ENCODE peak calls at places on chromosomes 16 and 17, in seven cellular contexts. C is right atrium auricular region, U is neural crest cell, W is A549, Q is heart left ventricle, A is AG09319, Y is left ventricle myocardium inferior. P is an unnamed sample.

GRCh38 chr16:23905027-23905426 is 69.2 kb downstream of the PRKCB start:
- DNase-seq in C (no peak), U (no peak), W (peak), Q (peak), A (no peak), Y (peak), P (peak)

GRCh38 chr17:7466644-7467341 is 12.6 kb downstream of the ZBTB4 start:
- DNase-seq in C (peak), U (no peak), W (no peak), Q (peak), A (no peak), Y (peak), P (peak)

GRCh38 chr16:82810077-82810476 is 183.3 kb downstream of the CDH13 start:
- DNase-seq in C (no peak), U (no peak), W (no peak), Q (no peak), A (no peak), Y (no peak), P (no peak)

GRCh38 chr17:14510136-14510535 is 209.3 kb downstream of the HS3ST3B1 start:
- DNase-seq in C (no peak), U (no peak), W (no peak), Q (no peak), A (peak), Y (no peak), P (no peak)

GRCh38 chr17:30808785-30809286 is 15.7 kb downstream of the CRLF3 start:
- DNase-seq in C (no peak), U (no peak), W (no peak), Q (no peak), A (no peak), Y (no peak), P (no peak)

GRCh38 chr17:48375356-48375755 is 54.7 kb downstream of the SKAP1 start:
- DNase-seq in C (no peak), U (no peak), W (no peak), Q (no peak), A (no peak), Y (no peak), P (no peak)

GRCh38 chr16:9199751-9200150 is 108.3 kb downstream of the HAPSTR1 start:
- DNase-seq in C (no peak), U (no peak), W (no peak), Q (no peak), A (no peak), Y (no peak), P (no peak)

GRCh38 chr17:48310748-48311213 is 119.2 kb downstream of the SKAP1 start:
- DNase-seq in C (no peak), U (no peak), W (no peak), Q (no peak), A (no peak), Y (no peak), P (no peak)

GRCh38 chr17:4101127-4101798 is 41.6 kb downstream of the ZZEF1 start:
- DNase-seq in C (no peak), U (no peak), W (peak), Q (no peak), A (no peak), Y (no peak), P (no peak)

GRCh38 chr17:67293251-67294203 is 48.5 kb upstream of the HELZ start:
- DNase-seq in C (peak), U (peak), W (peak), Q (peak), A (peak), Y (peak), P (no peak)

GRCh38 chr16:49556252-49557069 is 182.9 kb downstream of the C16orf78 start:
- DNase-seq in C (no peak), U (peak), W (peak), Q (no peak), A (no peak), Y (no peak), P (no peak)

GRCh38 chr17:65633146-65633881 is 71.9 kb upstream of the AXIN2 start:
- DNase-seq in C (no peak), U (no peak), W (no peak), Q (no peak), A (no peak), Y (no peak), P (no peak)

GRCh38 chr16:74563828-74564263 is 43.1 kb downstream of the GLG1 start:
- DNase-seq in C (peak), U (no peak), W (peak), Q (no peak), A (no peak), Y (no peak), P (peak)

DNA sequence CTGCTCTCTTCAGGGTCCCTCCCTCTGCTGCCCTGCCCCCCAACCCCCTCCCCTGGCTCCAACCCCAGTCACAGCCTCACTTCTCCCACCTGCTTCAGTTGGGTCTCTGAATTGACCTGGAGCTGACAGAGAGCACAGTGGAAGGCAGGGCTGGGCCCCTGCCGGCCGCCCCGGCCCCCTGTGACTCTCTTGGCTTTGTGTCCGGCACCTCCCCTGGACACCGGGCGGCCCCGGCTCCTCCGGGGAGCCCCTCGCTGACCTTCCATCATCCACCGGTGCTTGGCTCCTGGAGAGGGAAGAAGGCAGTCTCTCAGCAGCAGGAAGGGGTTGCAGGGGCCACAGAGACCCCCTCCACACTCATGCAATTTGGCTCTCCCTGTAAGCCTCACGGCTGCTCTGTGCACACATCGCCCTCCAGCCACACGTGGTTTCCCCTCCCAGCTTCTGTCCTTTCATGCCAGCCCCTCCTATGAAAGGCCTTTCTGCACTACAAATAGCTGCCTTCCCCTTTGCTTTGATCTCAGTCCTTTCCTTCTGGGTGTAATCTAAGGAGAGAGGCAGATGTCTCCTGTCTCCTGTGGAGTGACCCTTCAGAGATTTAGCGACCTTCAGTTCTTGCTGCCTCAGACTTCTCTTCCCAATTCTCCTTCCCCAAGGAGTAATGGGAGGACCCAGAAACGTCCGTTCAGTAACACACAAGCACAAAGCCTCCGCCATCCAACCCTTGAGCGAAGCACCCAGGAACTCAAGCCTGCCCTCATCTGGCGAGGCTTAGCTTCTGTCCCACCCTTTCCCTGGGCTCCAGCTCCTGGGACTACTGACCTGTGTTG is 8.3 kb downstream of the NKIRAS2 start:
- DNase-seq in C (no peak), U (no peak), W (peak), Q (no peak), A (no peak), Y (no peak), P (no peak)
- TF ChIP-seq CTCF in C (no peak), U (peak), W (peak), Q (no peak), A (peak), Y (no peak), P (peak)

GRCh38 chr16:11871193-11871592 is 19.9 kb upstream of the RSL1D1 start:
- DNase-seq in C (no peak), U (no peak), W (peak), Q (no peak), A (no peak), Y (no peak), P (no peak)
- TF ChIP-seq CTCF in C (peak), U (no peak), W (peak), Q (peak), A (peak), Y (peak), P (peak)

GRCh38 chr16:3115561-3115960 is 3.2 kb downstream of the ZNF205 start:
- DNase-seq in C (no peak), U (no peak), W (no peak), Q (no peak), A (no peak), Y (no peak), P (no peak)
- TF ChIP-seq CTCF in C (no peak), U (no peak), W (no peak), Q (no peak), A (no peak), Y (no peak), P (peak)

GRCh38 chr17:38752119-38752929 is at the start of gene PSMB3:
- DNase-seq in C (peak), U (peak), W (peak), Q (peak), A (peak), Y (peak), P (peak)
- TF ChIP-seq CTCF in C (no peak), U (no peak), W (no peak), Q (no peak), A (no peak), Y (no peak), P (no peak)

GRCh38 chr16:27326251-27326650 is 12.5 kb downstream of the IL4R start:
- DNase-seq in C (no peak), U (no peak), W (no peak), Q (no peak), A (no peak), Y (no peak), P (no peak)

GRCh38 chr16:27327586-27327915 is 13.8 kb downstream of the IL4R start:
- DNase-seq in C (no peak), U (no peak), W (no peak), Q (no peak), A (no peak), Y (no peak), P (no peak)

GRCh38 chr16:27328937-27329336 is 15.2 kb downstream of the IL4R start:
- DNase-seq in C (no peak), U (no peak), W (no peak), Q (no peak), A (no peak), Y (no peak), P (no peak)

GRCh38 chr16:27325736-27326135 is 12.0 kb downstream of the IL4R start:
- DNase-seq in C (no peak), U (no peak), W (no peak), Q (no peak), A (no peak), Y (no peak), P (no peak)

DNA sequence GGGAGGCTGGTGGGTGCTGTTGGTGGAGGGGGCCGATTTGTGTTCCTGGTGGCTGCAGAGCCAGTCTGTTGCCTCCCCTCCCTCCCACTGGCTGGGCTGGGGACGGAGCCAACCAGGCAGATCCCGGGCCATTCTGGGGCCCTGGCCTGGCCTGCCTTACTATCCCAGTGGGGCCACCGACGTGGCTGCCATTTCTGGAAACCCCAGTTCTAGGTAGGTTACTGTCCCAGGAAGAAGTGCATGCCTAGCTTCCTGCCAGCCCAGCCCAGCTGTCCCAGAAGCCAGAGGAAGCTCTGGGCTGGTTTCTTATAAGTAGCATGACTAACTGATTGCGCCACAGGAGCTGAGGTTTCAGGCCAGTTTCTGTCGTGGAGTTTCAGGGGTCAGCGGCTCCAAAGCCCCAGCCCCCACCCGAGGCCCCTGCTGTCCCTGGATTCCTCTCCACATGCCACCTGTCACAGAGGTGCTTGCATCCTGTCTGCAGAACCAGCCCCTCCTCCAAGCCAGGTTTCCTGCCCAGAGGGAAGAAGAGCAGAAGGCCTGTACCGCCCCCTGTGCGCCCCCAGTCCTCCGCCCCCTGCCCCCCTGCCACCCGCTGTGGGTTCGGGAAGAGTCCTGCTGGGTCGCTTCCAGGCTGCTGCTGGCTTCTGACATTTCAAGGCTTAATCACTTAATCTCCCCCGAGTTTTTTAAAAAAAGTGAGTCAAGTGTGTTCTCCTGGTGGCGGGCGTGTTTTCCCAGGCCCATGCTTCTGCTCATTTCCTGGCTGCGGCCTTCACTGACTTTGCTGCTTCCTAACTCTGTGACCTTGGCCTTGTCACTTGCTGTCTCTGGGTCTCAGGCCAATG is 13.2 kb downstream of the IL4R start:
- DNase-seq in C (peak), U (no peak), W (peak), Q (peak), A (peak), Y (peak), P (peak)
- TF ChIP-seq CTCF in C (peak), U (no peak), W (no peak), Q (no peak), A (no peak), Y (no peak), P (peak)

DNA sequence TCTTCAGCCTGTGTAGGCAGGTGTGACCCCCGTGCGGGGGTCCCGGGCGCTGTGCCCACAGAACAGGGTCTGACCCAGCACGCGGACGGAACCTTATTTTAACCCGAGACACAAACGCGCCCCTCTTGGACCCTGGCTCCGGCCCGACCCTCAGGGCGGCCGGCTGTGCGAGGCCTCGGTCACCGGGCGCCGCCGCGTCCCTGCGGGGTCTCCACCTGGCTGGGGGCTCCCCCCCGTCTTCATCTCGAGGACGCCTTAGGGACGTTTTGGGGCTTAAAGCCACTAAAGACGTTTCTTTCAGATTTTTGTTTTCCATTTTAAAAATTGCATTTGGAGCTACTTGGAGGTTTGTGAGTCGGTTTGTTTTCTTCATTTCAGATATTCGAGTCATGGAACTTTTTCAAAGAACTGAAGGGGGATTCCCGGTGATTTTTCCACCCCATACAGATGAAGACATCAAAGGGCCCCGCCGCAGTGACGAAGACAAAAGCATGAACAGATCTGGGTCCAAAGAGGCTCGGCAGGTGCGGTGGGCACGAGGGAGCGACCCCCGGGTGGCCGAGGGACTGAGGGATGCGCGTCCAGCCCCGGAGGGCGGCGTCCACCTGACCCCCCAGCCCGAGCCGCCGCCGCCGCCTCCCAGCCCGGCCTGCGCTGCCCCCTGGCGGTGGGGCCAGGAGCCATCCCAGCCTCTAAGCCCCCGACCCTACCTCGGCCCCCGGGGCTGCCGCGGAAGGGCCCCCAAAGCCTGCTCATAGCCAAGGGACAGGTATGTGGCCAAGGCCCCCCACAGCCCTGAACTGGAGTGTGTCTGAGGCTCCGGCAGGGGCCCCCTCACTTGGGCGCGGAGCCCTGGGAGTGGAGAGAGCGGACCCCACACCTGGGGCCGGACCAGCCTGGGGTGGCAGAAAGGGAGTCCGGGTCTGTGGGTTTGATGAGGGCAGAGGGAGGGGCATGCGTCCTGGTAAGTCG is 3.8 kb upstream of the CD7 start:
- DNase-seq in C (no peak), U (peak), W (no peak), Q (no peak), A (no peak), Y (no peak), P (no peak)
- TF ChIP-seq CTCF in C (peak), U (peak), W (peak), Q (peak), A (peak), Y (peak), P (peak)

GRCh38 chr17:11514981-11515680 is 83.1 kb upstream of the DNAH9 start:
- DNase-seq in C (no peak), U (no peak), W (no peak), Q (no peak), A (no peak), Y (no peak), P (no peak)

GRCh38 chr17:11511696-11512095 is 86.6 kb upstream of the DNAH9 start:
- DNase-seq in C (no peak), U (no peak), W (no peak), Q (no peak), A (no peak), Y (no peak), P (no peak)

GRCh38 chr17:11515901-11516300 is 82.4 kb upstream of the DNAH9 start:
- DNase-seq in C (no peak), U (no peak), W (no peak), Q (no peak), A (no peak), Y (no peak), P (no peak)

GRCh38 chr17:11514565-11514964 is 83.7 kb upstream of the DNAH9 start:
- DNase-seq in C (no peak), U (no peak), W (no peak), Q (no peak), A (no peak), Y (no peak), P (no peak)
- TF ChIP-seq CTCF in C (no peak), U (no peak), W (no peak), Q (no peak), A (no peak), Y (no peak), P (no peak)

DNA sequence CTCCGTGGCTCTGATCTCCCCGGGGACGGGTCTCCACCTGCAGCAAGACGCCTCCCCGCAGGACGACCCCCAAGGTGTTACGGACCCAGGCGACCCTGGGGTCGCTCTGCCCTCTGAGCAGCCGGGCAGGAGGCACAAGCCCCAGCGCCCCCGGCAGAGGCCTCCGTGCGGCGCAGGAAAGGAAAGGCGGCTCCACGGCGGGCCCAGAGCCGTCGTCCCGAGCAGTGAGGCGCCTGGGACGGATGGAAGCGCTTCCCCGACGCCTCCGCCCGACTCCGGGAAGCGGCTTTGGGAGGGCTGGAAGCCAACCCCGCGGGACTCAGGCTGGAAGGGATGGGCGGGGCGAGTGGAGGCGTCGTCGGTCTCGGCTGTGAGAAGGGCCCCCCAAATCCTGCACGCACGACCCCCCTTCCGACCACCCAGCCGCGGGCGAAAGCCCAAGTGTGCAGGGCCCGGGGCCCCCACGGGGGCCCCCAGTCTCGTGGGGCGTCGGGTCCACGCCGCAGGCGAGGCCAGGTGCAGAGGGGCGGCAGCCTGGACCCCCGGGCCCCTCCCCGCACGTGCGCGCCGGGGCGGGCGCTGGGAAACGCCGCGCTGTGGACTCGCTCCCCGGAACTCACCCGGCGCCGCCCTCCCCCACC is 32.7 kb upstream of the RPH3AL start:
- DNase-seq in C (no peak), U (no peak), W (peak), Q (peak), A (no peak), Y (peak), P (no peak)
- TF ChIP-seq CTCF in C (no peak), U (no peak), W (no peak), Q (no peak), A (no peak), Y (no peak), P (no peak)